ENCODE peak calls at places on chromosomes 12 and 14, in six cellular contexts. Y, H, E, P, Q and B are unnamed samples.

GRCh38 chr12:28489256-28489655 is 299.0 kb downstream of the CCDC91 start:
- DNase-seq in Q (no peak), E (no peak), Y (no peak), P (no peak), H (no peak), B (no peak)

GRCh38 chr12:100566887-100567637 is 6.4 kb upstream of the GAS2L3 start:
- DNase-seq in E (peak; percentile 34), P (no peak), H (peak; percentile 71), Q (no peak), Y (no peak), B (peak; percentile 31)

GRCh38 chr12:50083301-50083700 is 1.8 kb upstream of the SMARCD1 start:
- DNase-seq in H (no peak), Y (no peak), Q (no peak), P (no peak), E (no peak), B (no peak)

GRCh38 chr12:34373926-34374325 is 351.6 kb downstream of the ALG10 start:
- DNase-seq in Q (no peak), E (no peak), Y (no peak), H (no peak), P (no peak), B (no peak)

GRCh38 chr14:74299061-74299545 is 3.6 kb downstream of the ABCD4 start:
- DNase-seq in Q (no peak), P (no peak), E (no peak), Y (no peak), H (no peak), B (no peak)

GRCh38 chr12:28618772-28619171 is 428.5 kb downstream of the CCDC91 start:
- DNase-seq in H (no peak), E (no peak), Y (no peak), P (no peak), Q (no peak), B (no peak)

GRCh38 chr12:5556946-5557673 is 125.2 kb downstream of the NTF3 start:
- DNase-seq in Y (no peak), E (no peak), Q (no peak), H (no peak), P (no peak), B (no peak)

GRCh38 chr12:24562761-24563392 is 386.0 kb downstream of the BCAT1 start:
- DNase-seq in Q (no peak), P (no peak), H (no peak), Y (no peak), E (peak; percentile 25), B (peak; percentile 23)

GRCh38 chr14:73312697-73313096 is 75.4 kb downstream of the PAPLN start:
- DNase-seq in P (no peak), E (no peak), Q (no peak), H (no peak), Y (no peak), B (no peak)

GRCh38 chr12:49462103-49462739 is 76.6 kb upstream of the KCNH3 start:
- DNase-seq in Y (no peak), P (no peak), E (no peak), Q (no peak), H (no peak), B (no peak)

GRCh38 chr12:113310489-113310888 is 24.4 kb downstream of the SLC8B1 start:
- DNase-seq in E (no peak), H (no peak), Q (no peak), Y (no peak), P (peak; percentile 15), B (no peak)

GRCh38 chr12:111467862-111468245 is 62.1 kb downstream of the SH2B3 start:
- DNase-seq in P (no peak), Q (no peak), E (no peak), H (no peak), Y (no peak), B (no peak)

GRCh38 chr12:57107456-57107855 is 3.7 kb downstream of the STAT6 start:
- DNase-seq in Q (no peak), Y (peak; percentile 32), E (no peak), H (no peak), P (no peak), B (no peak)

GRCh38 chr12:57112492-57113294 is 1.5 kb upstream of the STAT6 start:
- DNase-seq in P (no peak), Y (no peak), E (no peak), Q (no peak), H (no peak), B (peak; percentile 80)

GRCh38 chr12:57109207-57110160 is 1.7 kb downstream of the STAT6 start:
- DNase-seq in E (no peak), P (no peak), Q (no peak), H (no peak), Y (peak; percentile 6), B (peak; percentile 6)

GRCh38 chr12:57110189-57111045 is 745 bp downstream of the STAT6 start:
- DNase-seq in Y (peak; percentile 66), P (peak; percentile 77), Q (no peak), E (no peak), H (no peak), B (peak; percentile 62)

DNA sequence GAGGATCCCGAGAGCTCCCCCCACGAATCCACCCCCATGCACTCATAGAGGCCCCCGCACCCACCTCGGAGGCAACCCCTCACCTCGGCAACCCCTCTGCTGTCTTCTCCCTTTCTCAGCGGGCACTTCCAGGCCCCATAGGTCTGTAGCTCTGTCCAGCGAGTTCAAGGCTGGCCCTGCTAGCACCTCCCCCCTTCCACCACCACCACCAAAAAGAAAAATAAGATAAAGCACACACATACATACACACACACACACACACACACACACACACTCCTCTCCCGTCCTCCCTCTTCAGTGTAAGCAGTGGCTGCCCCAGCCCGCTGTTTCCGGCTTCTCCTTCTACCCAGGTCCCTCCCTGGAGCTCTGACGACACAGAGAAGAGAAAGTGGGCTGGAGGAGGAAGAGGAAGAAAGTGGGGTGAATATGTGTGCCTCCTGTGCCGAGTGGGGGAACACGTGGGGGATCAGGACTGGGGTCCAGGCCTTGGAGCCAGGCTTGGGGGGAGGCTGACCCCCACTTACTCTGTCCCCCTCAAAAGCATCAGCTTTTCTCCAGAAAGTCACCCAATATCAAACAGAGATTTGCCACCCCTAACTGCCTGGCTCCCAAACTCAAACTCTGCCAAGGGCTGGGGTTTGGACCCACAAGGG is at the start of gene STAT6:
- DNase-seq in H (no peak), E (no peak), Q (no peak), P (peak; percentile 71), Y (peak; percentile 73), B (peak; percentile 75)
- TF ChIP-seq POLR2A in H (peak; percentile 74), E (peak; percentile 75), Q (no peak), P (peak; percentile 8), Y (peak; percentile 85), B (peak; percentile 85)

DNA sequence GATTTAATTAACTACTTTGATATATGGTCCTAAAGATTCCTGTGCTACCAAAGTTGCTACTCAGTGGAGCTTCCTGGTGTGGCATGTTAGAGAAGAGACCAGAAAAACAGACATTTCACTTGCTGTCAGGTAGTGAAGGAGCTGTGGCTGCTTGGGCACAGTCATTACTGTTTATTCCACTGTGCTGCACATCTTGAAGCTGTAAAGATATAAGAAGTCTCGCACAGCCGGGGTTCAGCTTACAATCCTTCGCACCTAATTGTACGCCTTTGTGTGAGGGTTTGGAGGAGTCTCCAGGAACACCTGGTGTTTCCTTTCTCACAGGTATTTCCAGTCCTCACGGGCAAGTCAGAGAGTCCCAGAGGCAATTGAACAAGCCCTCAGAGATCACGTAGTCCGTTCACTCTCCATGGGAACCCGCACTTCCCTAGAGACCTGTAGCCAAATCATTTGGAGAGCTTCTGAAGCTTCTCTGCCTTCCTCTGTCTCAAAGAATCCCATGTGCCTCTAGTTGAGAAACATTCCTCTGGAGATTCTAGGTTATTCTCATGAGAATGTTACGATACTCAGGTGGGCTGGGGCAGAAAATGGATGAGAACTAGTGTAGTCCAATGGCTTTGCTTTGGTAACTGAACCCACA is 4.1 kb downstream of the EVL start:
- DNase-seq in E (no peak), P (no peak), Y (no peak), Q (no peak), H (peak; percentile 80), B (no peak)
- TF ChIP-seq TAF1 in E (no peak), P (no peak), Y (no peak), Q (no peak), H (no peak), B (no peak)

GRCh38 chr14:91060472-91061308 is at the start of gene RPS6KA5:
- DNase-seq in Q (peak; percentile 99), Y (peak; percentile 96), E (peak; percentile 82), P (peak; percentile 100), H (peak; percentile 100), B (peak; percentile 79)
- TF ChIP-seq POLR2A in Q (peak; percentile 3), Y (peak; percentile 72), E (peak; percentile 34), P (peak; percentile 61), H (peak; percentile 75), B (peak; percentile 25)

DNA sequence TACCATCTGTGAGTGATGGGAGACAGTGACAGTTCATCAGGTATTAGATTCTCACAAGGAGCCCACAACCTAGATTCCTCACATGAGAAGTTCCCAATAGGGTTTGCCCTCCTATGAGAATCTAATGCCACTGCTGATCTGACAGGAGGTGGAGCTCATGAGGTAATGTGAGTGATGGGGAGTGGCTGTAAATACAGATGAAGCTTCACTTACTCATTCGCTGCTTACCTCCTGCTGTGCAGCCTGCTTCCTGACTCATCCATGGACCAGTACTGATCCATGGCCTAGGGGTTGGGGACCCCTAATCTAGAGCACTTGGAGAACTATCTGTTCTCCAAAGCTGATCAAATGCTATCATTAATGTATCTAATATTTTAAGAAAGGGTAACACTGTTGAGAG is 17.7 kb downstream of the CLEC2D start:
- DNase-seq in H (no peak), P (no peak), E (no peak), Y (peak; percentile 8), Q (no peak), B (no peak)
- TF ChIP-seq TAF1 in H (no peak), P (no peak), E (no peak), Y (no peak), Q (no peak), B (no peak)

GRCh38 chr12:131831635-131832041 is 3.4 kb downstream of the MMP17 start:
- DNase-seq in P (no peak), E (no peak), Y (no peak), Q (no peak), H (no peak), B (no peak)
- TF ChIP-seq POLR2A in P (no peak), E (no peak), Y (no peak), Q (no peak), H (no peak), B (no peak)

DNA sequence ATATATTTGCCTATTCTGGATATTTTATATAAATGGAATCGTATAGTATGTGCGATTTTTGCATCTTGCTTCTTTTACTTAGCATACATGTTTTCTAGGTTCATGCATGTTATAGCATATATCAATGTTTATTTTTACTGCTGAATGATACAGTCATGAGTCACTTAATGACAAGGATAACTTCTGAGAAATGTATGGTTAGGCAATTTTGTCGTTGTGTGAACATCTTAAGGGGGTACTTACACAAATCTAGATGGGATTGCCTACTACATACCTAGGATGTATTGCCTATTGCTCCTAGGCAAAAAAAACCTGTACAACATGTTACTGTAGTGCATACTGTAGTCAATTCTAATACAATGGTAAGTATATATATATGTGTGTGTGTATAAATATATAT is 8.8 kb downstream of the USP15 start:
- DNase-seq in H (no peak), Q (no peak), E (no peak), Y (no peak), P (no peak), B (no peak)
- TF ChIP-seq TAF1 in H (no peak), Q (no peak), E (no peak), Y (no peak), P (no peak), B (no peak)

GRCh38 chr12:130141105-130141504 is 21.2 kb upstream of the FZD10 start:
- DNase-seq in P (no peak), Y (no peak), H (no peak), E (no peak), Q (no peak), B (no peak)
- TF ChIP-seq POLR2A in P (no peak), Y (no peak), H (no peak), E (no peak), Q (no peak), B (no peak)

GRCh38 chr14:78405071-78405856 is 235.1 kb downstream of the NRXN3 start:
- DNase-seq in E (no peak), P (no peak), Y (no peak), H (no peak), Q (no peak), B (no peak)
- TF ChIP-seq TAF1 in E (no peak), P (no peak), Y (no peak), H (no peak), Q (no peak), B (no peak)